ENCODE peak calls at places on chromosomes 11 and 22, in six cellular contexts. I is SW 1271, T is KBM-7, N is astrocyte of the spinal cord, B is ACHN, R is AG08396. K is an unnamed sample.

GRCh38 chr11:101914737-101915426 is at the start of gene CEP126:
- DNase-seq in R (peak; percentile 94), N (peak; percentile 96), T (peak; percentile 88), B (peak; percentile 90), I (peak; percentile 98), K (peak; percentile 81)

GRCh38 chr22:44197271-44197670 is 16.5 kb downstream of the PARVG start:
- DNase-seq in I (no peak), B (no peak), T (no peak), N (no peak), R (no peak), K (no peak)

GRCh38 chr11:2697871-2698270 is 1.9 kb downstream of the KCNQ1OT1 start:
- DNase-seq in R (no peak), I (no peak), N (no peak), T (no peak), B (no peak), K (no peak)

GRCh38 chr11:76114238-76114637 is 92.1 kb downstream of the WNT11 start:
- DNase-seq in I (no peak), R (no peak), N (no peak), T (peak; percentile 72), B (no peak), K (no peak)

GRCh38 chr11:31956310-31956709 is 134.6 kb upstream of the RCN1 start:
- DNase-seq in T (no peak), I (no peak), N (peak; percentile 8), B (no peak), R (no peak), K (no peak)

GRCh38 chr22:21755855-21756284 is 20.3 kb upstream of the YPEL1 start:
- DNase-seq in R (peak; percentile 41), N (peak; percentile 74), T (no peak), B (no peak), I (no peak), K (no peak)

GRCh38 chr11:8225589-8226036 is 38.1 kb downstream of the LMO1 start:
- DNase-seq in N (peak; percentile 57), B (peak; percentile 60), R (peak; percentile 88), I (no peak), T (peak; percentile 85), K (peak; percentile 42)

GRCh38 chr11:69496202-69496557 is 14.7 kb downstream of the LINC01488 start:
- DNase-seq in R (no peak), T (no peak), N (no peak), I (no peak), B (no peak), K (no peak)

GRCh38 chr22:39149915-39150847 is 2.3 kb downstream of the CBX7 start:
- DNase-seq in R (no peak), I (no peak), B (no peak), T (no peak), N (no peak), K (no peak)

GRCh38 chr22:19121631-19122142 is 525 bp downstream of the DGCR2 start:
- DNase-seq in N (no peak), T (peak; percentile 44), B (peak; percentile 20), R (peak; percentile 65), I (no peak), K (no peak)

GRCh38 chr11:115256326-115257197 is 247.7 kb downstream of the CADM1 start:
- DNase-seq in N (no peak), B (no peak), T (no peak), I (no peak), R (no peak), K (no peak)

GRCh38 chr11:113885897-113886296 is 10.5 kb upstream of the USP28 start:
- DNase-seq in T (no peak), N (no peak), I (no peak), R (no peak), B (no peak), K (no peak)

GRCh38 chr11:2258501-2259465 is 11.6 kb downstream of the ASCL2 start:
- DNase-seq in I (no peak), T (no peak), N (no peak), R (no peak), B (no peak), K (no peak)

GRCh38 chr11:65165847-65166317 is 4.2 kb upstream of the SPDYC start:
- DNase-seq in N (no peak), R (no peak), B (no peak), T (no peak), I (no peak), K (no peak)

GRCh38 chr11:57647960-57648776 is 1.5 kb downstream of the YPEL4 start:
- DNase-seq in I (no peak), B (no peak), N (no peak), R (peak; percentile 36), T (no peak), K (no peak)

GRCh38 chr11:44601471-44602370 is 36.3 kb downstream of the CD82 start:
- DNase-seq in I (no peak), T (no peak), R (no peak), B (no peak), N (no peak), K (no peak)

GRCh38 chr11:12871788-12872321 is 137.3 kb upstream of the RASSF10 start:
- DNase-seq in T (no peak), B (no peak), N (no peak), I (no peak), R (no peak), K (no peak)

GRCh38 chr22:37633693-37634504 is 5.6 kb upstream of the SH3BP1 start:
- DNase-seq in N (peak; percentile 92), R (peak; percentile 89), T (peak; percentile 97), B (peak; percentile 68), I (no peak), K (no peak)

GRCh38 chr11:44564653-44565007 is 833 bp upstream of the CD82 start:
- DNase-seq in B (peak; percentile 74), N (peak; percentile 86), R (peak; percentile 69), T (no peak), I (no peak), K (no peak)

GRCh38 chr22:31084811-31085492 is 3.8 kb downstream of the SMTN start:
- DNase-seq in B (no peak), T (peak; percentile 80), R (peak; percentile 94), I (no peak), N (peak; percentile 82), K (no peak)

GRCh38 chr22:50262973-50263617 is 1.6 kb upstream of the MAPK12 start:
- DNase-seq in T (no peak), R (no peak), N (no peak), I (no peak), B (no peak), K (no peak)

GRCh38 chr22:45008853-45009751 is 703 bp downstream of the PHF21B start:
- DNase-seq in I (no peak), T (no peak), N (peak; percentile 15), B (peak; percentile 16), R (no peak), K (no peak)

K was measured in HCT116.